ENCODE peak calls at places on chromosome 5, in eight cellular contexts. One of them, this sample, is unnamed.

GRCh38 chr5:169591636-169592035 is 8.1 kb downstream of the SPDL1 start:
- DNase-seq in left ventricle myocardium inferior: no peak
- DNase-seq in lung: no peak
- DNase-seq in psoas muscle: no peak
- DNase-seq in GM20000: no peak
- DNase-seq in AG04450: peak
- DNase-seq in heart right ventricle: no peak
- DNase-seq in bronchial epithelial cell: no peak
- DNase-seq in this sample: no peak

GRCh38 chr5:6525910-6526309 is 77.3 kb downstream of the UBE2QL1 start:
- DNase-seq in GM20000: peak
- DNase-seq in left ventricle myocardium inferior: no peak
- DNase-seq in psoas muscle: no peak
- DNase-seq in heart right ventricle: peak
- DNase-seq in AG04450: no peak
- DNase-seq in bronchial epithelial cell: peak
- DNase-seq in lung: no peak
- DNase-seq in this sample: no peak

GRCh38 chr5:136087961-136088871 is 44.4 kb upstream of the SMAD5 start:
- DNase-seq in lung: peak
- DNase-seq in GM20000: no peak
- DNase-seq in psoas muscle: peak
- DNase-seq in bronchial epithelial cell: peak
- DNase-seq in heart right ventricle: peak
- DNase-seq in AG04450: no peak
- DNase-seq in left ventricle myocardium inferior: peak
- DNase-seq in this sample: no peak

GRCh38 chr5:139371482-139372435 is 11.3 kb downstream of the SLC23A1 start:
- DNase-seq in psoas muscle: no peak
- DNase-seq in left ventricle myocardium inferior: no peak
- DNase-seq in AG04450: no peak
- DNase-seq in bronchial epithelial cell: no peak
- DNase-seq in heart right ventricle: no peak
- DNase-seq in lung: no peak
- DNase-seq in GM20000: no peak
- DNase-seq in this sample: no peak

GRCh38 chr5:138148811-138149210 is 9.6 kb upstream of the NME5 start:
- DNase-seq in bronchial epithelial cell: peak
- DNase-seq in psoas muscle: no peak
- DNase-seq in AG04450: no peak
- DNase-seq in heart right ventricle: peak
- DNase-seq in GM20000: no peak
- DNase-seq in lung: no peak
- DNase-seq in left ventricle myocardium inferior: peak
- DNase-seq in this sample: no peak

GRCh38 chr5:83767409-83767992 is 46.8 kb upstream of the HAPLN1 start:
- DNase-seq in GM20000: no peak
- DNase-seq in bronchial epithelial cell: no peak
- DNase-seq in AG04450: no peak
- DNase-seq in psoas muscle: no peak
- DNase-seq in left ventricle myocardium inferior: no peak
- DNase-seq in heart right ventricle: no peak
- DNase-seq in lung: no peak
- DNase-seq in this sample: no peak

GRCh38 chr5:105745111-105745510 is 1925.6 kb downstream of the EFNA5 start:
- DNase-seq in AG04450: no peak
- DNase-seq in heart right ventricle: no peak
- DNase-seq in bronchial epithelial cell: no peak
- DNase-seq in left ventricle myocardium inferior: no peak
- DNase-seq in GM20000: no peak
- DNase-seq in psoas muscle: no peak
- DNase-seq in lung: no peak
- DNase-seq in this sample: no peak

GRCh38 chr5:128924299-128924698 is 41.0 kb upstream of the SLC27A6 start:
- DNase-seq in lung: no peak
- DNase-seq in bronchial epithelial cell: no peak
- DNase-seq in AG04450: no peak
- DNase-seq in psoas muscle: no peak
- DNase-seq in heart right ventricle: no peak
- DNase-seq in left ventricle myocardium inferior: no peak
- DNase-seq in GM20000: no peak
- DNase-seq in this sample: no peak

GRCh38 chr5:172782169-172783039 is 11.4 kb upstream of the DUSP1 start:
- DNase-seq in heart right ventricle: no peak
- DNase-seq in psoas muscle: no peak
- DNase-seq in bronchial epithelial cell: peak
- DNase-seq in left ventricle myocardium inferior: no peak
- DNase-seq in lung: no peak
- DNase-seq in AG04450: no peak
- DNase-seq in GM20000: no peak
- DNase-seq in this sample: no peak

GRCh38 chr5:126676195-126676624 is 75.5 kb downstream of the PHAX start:
- DNase-seq in heart right ventricle: peak
- DNase-seq in psoas muscle: no peak
- DNase-seq in AG04450: peak
- DNase-seq in left ventricle myocardium inferior: no peak
- DNase-seq in GM20000: peak
- DNase-seq in lung: peak
- DNase-seq in bronchial epithelial cell: peak
- DNase-seq in this sample: no peak

GRCh38 chr5:38515648-38516047 is 40.8 kb downstream of the LIFR start:
- DNase-seq in bronchial epithelial cell: peak
- DNase-seq in psoas muscle: no peak
- DNase-seq in AG04450: no peak
- DNase-seq in left ventricle myocardium inferior: no peak
- DNase-seq in GM20000: no peak
- DNase-seq in heart right ventricle: no peak
- DNase-seq in lung: no peak
- DNase-seq in this sample: no peak

GRCh38 chr5:171387970-171388815 is 544 bp downstream of the NPM1 start:
- DNase-seq in GM20000: peak
- DNase-seq in AG04450: peak
- DNase-seq in lung: peak
- DNase-seq in left ventricle myocardium inferior: peak
- DNase-seq in heart right ventricle: peak
- DNase-seq in bronchial epithelial cell: peak
- DNase-seq in psoas muscle: peak
- DNase-seq in this sample: no peak

GRCh38 chr5:169020102-169020501 is 280.8 kb downstream of the SLIT3 start:
- DNase-seq in psoas muscle: no peak
- DNase-seq in left ventricle myocardium inferior: no peak
- DNase-seq in bronchial epithelial cell: peak
- DNase-seq in lung: no peak
- DNase-seq in AG04450: no peak
- DNase-seq in GM20000: no peak
- DNase-seq in heart right ventricle: no peak
- DNase-seq in this sample: no peak

DNA sequence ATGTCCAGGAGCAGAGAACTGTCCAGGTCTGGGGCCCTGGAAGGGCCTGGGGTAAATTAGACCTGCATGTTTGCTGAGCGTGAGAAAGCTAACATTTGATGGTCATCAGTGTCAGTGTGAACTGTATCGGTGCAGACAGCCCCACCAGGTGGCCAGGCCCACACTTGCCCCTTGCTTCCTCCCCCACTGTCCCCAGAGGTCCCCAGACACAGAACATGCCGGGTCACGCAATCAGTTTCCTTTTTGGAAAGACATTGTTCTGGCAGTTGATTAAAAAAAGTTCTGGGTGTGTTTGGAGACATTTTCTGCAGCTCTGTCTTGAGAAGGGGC is 1.5 kb downstream of the NKD2 start:
- DNase-seq in lung: no peak
- DNase-seq in AG04450: no peak
- DNase-seq in psoas muscle: no peak
- DNase-seq in heart right ventricle: no peak
- DNase-seq in left ventricle myocardium inferior: peak
- DNase-seq in GM20000: no peak
- DNase-seq in bronchial epithelial cell: no peak
- DNase-seq in this sample: peak
- TF ChIP-seq CTCF in lung: no peak
- TF ChIP-seq CTCF in AG04450: no peak
- TF ChIP-seq CTCF in psoas muscle: no peak
- TF ChIP-seq CTCF in heart right ventricle: no peak
- TF ChIP-seq CTCF in left ventricle myocardium inferior: peak
- TF ChIP-seq CTCF in GM20000: no peak
- TF ChIP-seq CTCF in bronchial epithelial cell: peak
- TF ChIP-seq CTCF in this sample: peak

DNA sequence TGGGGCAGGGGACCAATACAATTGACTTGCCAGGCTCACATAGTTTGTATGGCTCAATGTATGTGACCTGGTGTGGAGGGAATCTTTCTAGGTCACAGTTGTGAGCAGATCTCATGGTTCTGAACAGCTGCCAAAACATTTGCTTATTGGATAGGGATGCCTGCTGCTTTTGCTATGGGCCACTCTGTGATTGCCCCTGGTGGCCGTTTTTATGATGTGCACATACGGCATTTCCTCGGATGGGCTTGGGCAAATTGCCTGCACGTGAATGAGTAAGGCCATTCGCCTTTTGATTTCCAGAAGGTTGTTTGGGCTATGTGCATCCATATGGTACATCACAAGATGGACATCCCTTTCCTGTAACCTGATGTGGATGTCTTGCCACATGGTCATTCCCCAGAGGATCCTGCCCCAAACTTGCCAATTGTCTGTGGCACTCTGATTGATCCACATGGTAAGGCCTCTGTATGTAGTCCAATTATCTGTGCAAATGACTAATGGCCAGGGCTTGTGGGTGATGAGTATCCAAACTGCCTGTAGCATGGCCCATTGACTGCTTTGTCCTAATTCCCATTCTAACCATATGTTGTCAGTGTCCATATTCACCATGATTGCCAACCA is 10.7 kb upstream of the SLC22A4 start:
- DNase-seq in heart right ventricle: peak
- DNase-seq in GM20000: no peak
- DNase-seq in lung: no peak
- DNase-seq in AG04450: no peak
- DNase-seq in bronchial epithelial cell: peak
- DNase-seq in left ventricle myocardium inferior: no peak
- DNase-seq in psoas muscle: no peak
- DNase-seq in this sample: no peak
- TF ChIP-seq CTCF in heart right ventricle: peak
- TF ChIP-seq CTCF in GM20000: no peak
- TF ChIP-seq CTCF in lung: peak
- TF ChIP-seq CTCF in AG04450: peak
- TF ChIP-seq CTCF in bronchial epithelial cell: peak
- TF ChIP-seq CTCF in left ventricle myocardium inferior: peak
- TF ChIP-seq CTCF in psoas muscle: peak
- TF ChIP-seq CTCF in this sample: peak

GRCh38 chr5:142835540-142835939 is 65.4 kb downstream of the ARHGAP26 start:
- DNase-seq in lung: no peak
- DNase-seq in left ventricle myocardium inferior: no peak
- DNase-seq in heart right ventricle: no peak
- DNase-seq in psoas muscle: no peak
- DNase-seq in AG04450: no peak
- DNase-seq in GM20000: no peak
- DNase-seq in bronchial epithelial cell: no peak
- DNase-seq in this sample: no peak
- TF ChIP-seq CTCF in lung: no peak
- TF ChIP-seq CTCF in left ventricle myocardium inferior: no peak
- TF ChIP-seq CTCF in heart right ventricle: no peak
- TF ChIP-seq CTCF in psoas muscle: no peak
- TF ChIP-seq CTCF in AG04450: no peak
- TF ChIP-seq CTCF in GM20000: no peak
- TF ChIP-seq CTCF in bronchial epithelial cell: no peak
- TF ChIP-seq CTCF in this sample: no peak

GRCh38 chr5:97089149-97089801 is 53.1 kb downstream of the LIX1 start:
- DNase-seq in left ventricle myocardium inferior: no peak
- DNase-seq in heart right ventricle: no peak
- DNase-seq in AG04450: no peak
- DNase-seq in lung: no peak
- DNase-seq in bronchial epithelial cell: no peak
- DNase-seq in psoas muscle: no peak
- DNase-seq in GM20000: no peak
- DNase-seq in this sample: no peak

GRCh38 chr5:97085787-97086181 is 56.6 kb downstream of the LIX1 start:
- DNase-seq in left ventricle myocardium inferior: no peak
- DNase-seq in psoas muscle: no peak
- DNase-seq in lung: no peak
- DNase-seq in GM20000: no peak
- DNase-seq in bronchial epithelial cell: no peak
- DNase-seq in heart right ventricle: no peak
- DNase-seq in AG04450: no peak
- DNase-seq in this sample: no peak

GRCh38 chr5:97087138-97087537 is 55.3 kb downstream of the LIX1 start:
- DNase-seq in AG04450: no peak
- DNase-seq in GM20000: no peak
- DNase-seq in lung: no peak
- DNase-seq in psoas muscle: no peak
- DNase-seq in bronchial epithelial cell: no peak
- DNase-seq in left ventricle myocardium inferior: no peak
- DNase-seq in heart right ventricle: no peak
- DNase-seq in this sample: no peak

GRCh38 chr5:97090944-97091343 is 51.5 kb downstream of the LIX1 start:
- DNase-seq in bronchial epithelial cell: no peak
- DNase-seq in lung: no peak
- DNase-seq in psoas muscle: no peak
- DNase-seq in AG04450: no peak
- DNase-seq in heart right ventricle: no peak
- DNase-seq in GM20000: no peak
- DNase-seq in left ventricle myocardium inferior: no peak
- DNase-seq in this sample: no peak

GRCh38 chr5:97088774-97089148 is 53.6 kb downstream of the LIX1 start:
- DNase-seq in GM20000: no peak
- DNase-seq in bronchial epithelial cell: no peak
- DNase-seq in left ventricle myocardium inferior: no peak
- DNase-seq in AG04450: no peak
- DNase-seq in psoas muscle: no peak
- DNase-seq in heart right ventricle: no peak
- DNase-seq in lung: no peak
- DNase-seq in this sample: no peak
- TF ChIP-seq CTCF in GM20000: no peak
- TF ChIP-seq CTCF in bronchial epithelial cell: no peak
- TF ChIP-seq CTCF in left ventricle myocardium inferior: no peak
- TF ChIP-seq CTCF in AG04450: no peak
- TF ChIP-seq CTCF in psoas muscle: no peak
- TF ChIP-seq CTCF in heart right ventricle: no peak
- TF ChIP-seq CTCF in lung: no peak
- TF ChIP-seq CTCF in this sample: no peak

DNA sequence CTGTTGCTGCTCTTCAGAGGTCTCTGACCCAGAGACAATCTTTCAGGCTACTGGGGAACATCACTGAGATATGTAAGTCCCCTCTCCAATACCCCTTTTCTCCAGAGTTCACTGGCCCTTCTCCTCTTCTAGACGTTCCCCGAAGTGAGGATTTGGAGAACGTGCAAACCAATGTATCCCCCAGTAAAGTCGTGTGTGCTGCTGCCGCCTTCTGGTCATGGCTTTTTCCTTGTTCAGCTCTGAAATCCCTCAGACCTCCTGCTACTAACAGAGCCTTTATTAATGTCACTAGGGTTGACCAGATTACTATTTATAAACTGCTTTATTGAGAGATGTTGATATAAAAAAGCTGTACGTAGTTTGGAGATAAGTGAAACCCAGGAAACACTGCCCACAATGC is 1028.6 kb downstream of the CDH9 start:
- DNase-seq in bronchial epithelial cell: no peak
- DNase-seq in heart right ventricle: no peak
- DNase-seq in lung: no peak
- DNase-seq in left ventricle myocardium inferior: no peak
- DNase-seq in psoas muscle: no peak
- DNase-seq in AG04450: no peak
- DNase-seq in GM20000: no peak
- DNase-seq in this sample: no peak
- TF ChIP-seq CTCF in bronchial epithelial cell: no peak
- TF ChIP-seq CTCF in heart right ventricle: no peak
- TF ChIP-seq CTCF in lung: no peak
- TF ChIP-seq CTCF in left ventricle myocardium inferior: no peak
- TF ChIP-seq CTCF in psoas muscle: no peak
- TF ChIP-seq CTCF in AG04450: no peak
- TF ChIP-seq CTCF in GM20000: no peak
- TF ChIP-seq CTCF in this sample: peak

GRCh38 chr5:123099514-123100151 is 10.6 kb downstream of the PRDM6 start:
- DNase-seq in psoas muscle: peak
- DNase-seq in heart right ventricle: no peak
- DNase-seq in lung: no peak
- DNase-seq in left ventricle myocardium inferior: no peak
- DNase-seq in bronchial epithelial cell: no peak
- DNase-seq in GM20000: no peak
- DNase-seq in AG04450: no peak
- DNase-seq in this sample: no peak
- TF ChIP-seq CTCF in psoas muscle: no peak
- TF ChIP-seq CTCF in heart right ventricle: no peak
- TF ChIP-seq CTCF in lung: no peak
- TF ChIP-seq CTCF in left ventricle myocardium inferior: peak
- TF ChIP-seq CTCF in bronchial epithelial cell: peak
- TF ChIP-seq CTCF in GM20000: no peak
- TF ChIP-seq CTCF in AG04450: no peak
- TF ChIP-seq CTCF in this sample: peak

This sample was measured in chondrocyte.